ENCODE peak calls at places on chromosomes 1 and 21, in five cellular contexts. H is NCI-H1092 treated with DMSO at 0.1 percent for 48 hours, N is coronary artery, G is C1 segment of cervical spinal cord, A is Calu3. L is an unnamed sample.

GRCh38 chr21:17915976-17916375 is 96.8 kb upstream of the C21orf91 start:
- DNase-seq in A (no peak), H (no peak), N (no peak), G (no peak), L (no peak)

GRCh38 chr1:113981962-113982931 is 3.0 kb downstream of the OLFML3 start:
- DNase-seq in H (no peak), N (peak), A (peak), G (no peak), L (no peak)

GRCh38 chr1:156625436-156626078 is 6.3 kb downstream of the HAPLN2 start:
- DNase-seq in H (peak), G (peak), N (no peak), A (peak), L (peak)

GRCh38 chr21:34336245-34336644 is 27.6 kb upstream of the KCNE2 start:
- DNase-seq in G (no peak), A (no peak), N (no peak), H (no peak), L (no peak)

GRCh38 chr1:228390649-228391048 is 16.0 kb downstream of the TRIM11 start:
- DNase-seq in N (no peak), A (no peak), H (no peak), G (no peak), L (no peak)

GRCh38 chr1:54405894-54406293 is 300 bp downstream of the SSBP3 start:
- DNase-seq in N (no peak), G (no peak), H (no peak), A (peak), L (no peak)

GRCh38 chr21:20999567-21000169 is 1.5 kb downstream of the NCAM2 start:
- DNase-seq in G (no peak), N (no peak), A (no peak), H (peak), L (no peak)

GRCh38 chr1:174884001-174884400 is 115.7 kb upstream of the CACYBP start:
- DNase-seq in A (no peak), N (no peak), G (no peak), H (no peak), L (no peak)

GRCh38 chr1:167490765-167491164 is 27.6 kb downstream of the CD247 start:
- DNase-seq in G (no peak), A (no peak), H (no peak), N (no peak), L (no peak)

GRCh38 chr1:77585610-77586314 is 96.7 kb downstream of the ZZZ3 start:
- DNase-seq in N (no peak), G (no peak), A (no peak), H (no peak), L (no peak)

GRCh38 chr21:41379901-41380300 is 18.1 kb downstream of the MX2 start:
- DNase-seq in N (no peak), A (no peak), G (no peak), H (no peak), L (no peak)

GRCh38 chr21:28614816-28615215 is 377.9 kb downstream of the LTN1 start:
- DNase-seq in G (no peak), H (no peak), A (no peak), N (no peak), L (no peak)

L was measured in activated B cell treated with CpG ODN at 0.5 μM for 24 hours.